ENCODE peak calls at places on chromosome 19, in four cellular contexts. H is A549, X is HepG2, C is K562. D is an unnamed sample.

GRCh38 chr19:33435706-33436359 is 62.3 kb downstream of the CEBPG start:
- DNase-seq in H (no peak), X (no peak), C (no peak), D (no peak)

GRCh38 chr19:57664269-57665127 is 4.2 kb upstream of the ZSCAN4 start:
- DNase-seq in H (peak), X (peak), C (peak), D (no peak)

GRCh38 chr19:4337906-4338440 is 654 bp downstream of the STAP2 start:
- DNase-seq in H (no peak), X (peak), C (peak), D (no peak)

GRCh38 chr19:45051929-45052579 is 13.2 kb downstream of the CLASRP start:
- DNase-seq in H (no peak), X (no peak), C (no peak), D (no peak)

GRCh38 chr19:50817941-50818858 is 5.4 kb downstream of the KLK1 start:
- DNase-seq in H (peak), X (no peak), C (peak), D (peak)

GRCh38 chr19:57667220-57667619 is 1.5 kb upstream of the ZSCAN4 start:
- DNase-seq in H (no peak), X (no peak), C (no peak), D (no peak)

GRCh38 chr19:51181913-51182419 is 39.9 kb downstream of the SIGLEC7 start:
- DNase-seq in H (no peak), X (no peak), C (no peak), D (peak)

GRCh38 chr19:8489591-8490394 is 12.6 kb downstream of the PRAM1 start:
- DNase-seq in H (no peak), X (no peak), C (no peak), D (no peak)

GRCh38 chr19:18468517-18468916 is 30.6 kb upstream of the ISYNA1 start:
- DNase-seq in H (no peak), X (no peak), C (no peak), D (no peak)

GRCh38 chr19:42455621-42456081 is 12.9 kb upstream of the CXCL17 start:
- DNase-seq in H (peak), X (no peak), C (no peak), D (no peak)

GRCh38 chr19:44308011-44308410 is 3.2 kb upstream of the ZNF235 start:
- DNase-seq in H (no peak), X (no peak), C (no peak), D (no peak)

GRCh38 chr19:58544591-58545285 is 874 bp downstream of the TRIM28 start:
- DNase-seq in H (peak), X (no peak), C (peak), D (no peak)

DNA sequence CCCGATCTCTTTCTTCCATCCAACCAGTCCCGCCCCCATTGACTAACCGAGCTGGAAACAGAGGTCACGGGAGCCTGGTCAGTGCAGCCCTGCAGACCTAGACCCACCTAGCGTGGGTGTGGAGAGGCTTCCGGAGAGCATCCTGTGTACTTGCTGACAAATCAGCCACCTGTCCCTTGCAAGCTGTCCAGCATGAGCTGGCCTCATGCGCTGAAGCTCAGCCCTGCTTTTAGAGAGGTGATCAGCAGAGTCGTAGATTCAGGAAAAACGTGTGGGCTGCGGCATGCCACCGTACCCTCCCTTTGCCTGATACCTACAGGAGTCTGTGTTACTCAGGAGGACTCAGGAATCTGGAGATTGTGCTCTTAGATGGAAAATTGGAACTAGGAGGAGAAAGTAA is 80.3 kb upstream of the UQCRFS1 start:
- DNase-seq in H (no peak), X (no peak), C (no peak), D (no peak)
- TF ChIP-seq RNF2 in H (no peak), X (no peak), C (no peak), D (no peak)

DNA sequence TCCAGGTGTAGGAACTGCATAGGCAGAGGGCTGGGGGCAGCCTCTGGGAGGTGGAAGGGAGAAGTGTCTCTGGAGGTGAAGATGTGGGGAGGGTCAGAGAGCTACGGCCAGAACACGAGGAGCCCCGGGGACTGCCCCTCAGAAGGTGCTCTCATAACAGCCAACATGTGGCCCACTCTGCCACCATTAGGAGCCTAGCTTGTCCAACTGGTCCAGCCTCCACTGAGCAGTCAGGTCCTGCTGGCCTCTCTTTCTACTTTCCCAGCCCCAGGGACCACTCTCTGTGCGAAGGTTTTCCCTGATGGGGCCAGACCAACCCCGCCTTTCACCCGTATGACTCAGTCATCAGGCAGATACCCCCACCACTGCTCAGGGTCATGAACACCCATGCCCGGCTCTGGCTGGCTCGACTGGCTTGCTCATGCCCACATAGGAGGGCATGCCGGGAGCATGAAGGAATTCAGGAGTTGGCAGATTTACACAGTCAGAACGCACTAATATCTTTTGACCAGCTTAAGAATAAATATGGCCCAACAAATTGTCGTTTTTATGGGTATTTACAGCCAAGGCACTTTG is 37.5 kb upstream of the C19orf12 start:
- DNase-seq in H (no peak), X (no peak), C (no peak), D (no peak)
- TF ChIP-seq RNF2 in H (no peak), X (no peak), C (no peak), D (no peak)

DNA sequence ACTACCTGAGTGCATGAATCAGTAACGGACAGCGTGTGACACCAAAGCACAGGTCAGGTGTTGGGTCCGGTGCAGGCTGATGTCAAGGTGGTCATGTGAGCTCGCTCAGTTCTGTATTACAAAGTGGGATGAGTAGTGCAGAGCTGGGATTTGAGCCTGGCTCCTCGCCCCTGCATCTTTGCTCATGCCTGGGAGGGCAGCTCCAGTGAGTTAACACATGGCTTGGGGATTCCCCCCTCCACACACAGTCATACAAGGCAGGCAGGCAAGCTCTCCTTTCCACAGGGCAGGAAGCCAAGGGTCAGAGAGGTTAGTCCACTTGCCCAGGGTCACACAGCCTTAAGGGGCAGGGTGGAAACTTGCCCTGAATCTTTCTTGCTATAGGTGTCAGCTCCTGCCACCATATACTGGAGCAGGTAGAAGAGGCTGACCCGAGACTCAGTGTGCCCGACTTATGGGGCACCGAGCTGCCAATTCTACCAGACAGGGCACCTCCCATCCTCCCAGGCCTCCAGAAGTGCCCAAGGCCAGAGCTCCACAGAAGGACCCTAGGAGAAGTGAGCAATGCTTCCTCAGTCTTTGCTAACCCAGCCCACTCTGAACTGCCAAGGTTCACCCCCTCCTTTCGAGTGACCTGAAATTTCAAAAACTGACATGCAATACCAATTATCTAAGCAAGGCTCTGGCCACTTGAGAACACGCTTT is 35.4 kb downstream of the ZNF787 start:
- DNase-seq in H (no peak), X (no peak), C (no peak), D (no peak)
- TF ChIP-seq RNF2 in H (no peak), X (no peak), C (no peak), D (no peak)

GRCh38 chr19:55622242-55622969 is 2.0 kb downstream of the ZNF784 start:
- DNase-seq in H (no peak), X (no peak), C (peak), D (no peak)
- TF ChIP-seq RNF2 in H (no peak), X (no peak), C (no peak), D (no peak)

GRCh38 chr19:16319466-16319865 is 5.2 kb upstream of the KLF2 start:
- DNase-seq in H (no peak), X (no peak), C (no peak), D (no peak)

GRCh38 chr19:16320987-16321386 is 3.6 kb upstream of the KLF2 start:
- DNase-seq in H (no peak), X (no peak), C (no peak), D (no peak)

GRCh38 chr19:16316506-16316882 is 8.1 kb upstream of the KLF2 start:
- DNase-seq in H (no peak), X (no peak), C (no peak), D (no peak)

GRCh38 chr19:16315825-16316505 is 8.7 kb upstream of the KLF2 start:
- DNase-seq in H (no peak), X (no peak), C (peak), D (no peak)
- TF ChIP-seq RNF2 in H (no peak), X (no peak), C (peak), D (no peak)